ENCODE peak calls at places on chromosomes 11 and 22, in ten cellular contexts. I is A549, F is adrenal gland, N is stomach, Z is body of pancreas, G is IMR-90, C is tibial nerve, W is testis, B is suprapubic skin, K is HCT116. V is an unnamed sample.

GRCh38 chr22:46911341-46911740 is 148.9 kb downstream of the TBC1D22A start:
- DNase-seq in B (no peak), F (no peak), K (no peak), N (no peak), G (no peak), W (no peak), Z (no peak), I (no peak), C (no peak), V (no peak)

GRCh38 chr11:120830092-120830491 is 193.8 kb upstream of the TBCEL start:
- DNase-seq in W (no peak), Z (no peak), K (no peak), N (no peak), I (no peak), B (no peak), F (no peak), G (no peak), C (no peak), V (no peak)

GRCh38 chr11:27228891-27229290 is 134.1 kb downstream of the CCDC34 start:
- DNase-seq in G (no peak), B (no peak), K (no peak), C (no peak), I (no peak), F (no peak), W (no peak), N (no peak), Z (no peak), V (no peak)

GRCh38 chr11:65541093-65542010 is 16.5 kb downstream of the SCYL1 start:
- DNase-seq in N (no peak), B (no peak), C (no peak), W (no peak), K (no peak), I (no peak), G (no peak), Z (no peak), F (no peak), V (no peak)

GRCh38 chr11:111298466-111299110 is at the start of gene POU2AF3:
- DNase-seq in I (no peak), N (no peak), Z (no peak), B (peak; percentile 64), W (peak; percentile 46), G (no peak), C (no peak), F (no peak), K (no peak), V (no peak)

GRCh38 chr11:45754261-45754709 is 50.7 kb upstream of the SLC35C1 start:
- DNase-seq in I (no peak), F (peak; percentile 81), C (no peak), G (peak; percentile 2), B (no peak), Z (peak; percentile 70), N (no peak), W (peak; percentile 71), K (no peak), V (no peak)

GRCh38 chr22:47169801-47170140 is 407.3 kb downstream of the TBC1D22A start:
- DNase-seq in G (no peak), N (peak; percentile 18), W (no peak), K (no peak), I (no peak), B (peak; percentile 25), F (no peak), C (no peak), Z (peak; percentile 4), V (no peak)

GRCh38 chr22:18033204-18033998 is 9.0 kb upstream of the MICAL3 start:
- DNase-seq in W (no peak), Z (no peak), N (no peak), B (peak; percentile 26), C (no peak), I (no peak), K (no peak), G (peak; percentile 41), F (no peak), V (no peak)

GRCh38 chr11:122696662-122697061 is 41.1 kb downstream of the UBASH3B start:
- DNase-seq in W (no peak), F (no peak), I (no peak), N (no peak), Z (no peak), C (no peak), K (no peak), B (no peak), G (no peak), V (no peak)

GRCh38 chr22:37640591-37641250 is 1.3 kb downstream of the SH3BP1 start:
- DNase-seq in W (no peak), F (no peak), K (no peak), I (no peak), B (no peak), C (no peak), N (no peak), Z (peak; percentile 15), G (no peak), V (no peak)
- TF ChIP-seq POLR2A in W (no peak), F (no peak), K (no peak), I (no peak), B (no peak), C (no peak), N (no peak), Z (no peak), G (no peak), V (no peak)

DNA sequence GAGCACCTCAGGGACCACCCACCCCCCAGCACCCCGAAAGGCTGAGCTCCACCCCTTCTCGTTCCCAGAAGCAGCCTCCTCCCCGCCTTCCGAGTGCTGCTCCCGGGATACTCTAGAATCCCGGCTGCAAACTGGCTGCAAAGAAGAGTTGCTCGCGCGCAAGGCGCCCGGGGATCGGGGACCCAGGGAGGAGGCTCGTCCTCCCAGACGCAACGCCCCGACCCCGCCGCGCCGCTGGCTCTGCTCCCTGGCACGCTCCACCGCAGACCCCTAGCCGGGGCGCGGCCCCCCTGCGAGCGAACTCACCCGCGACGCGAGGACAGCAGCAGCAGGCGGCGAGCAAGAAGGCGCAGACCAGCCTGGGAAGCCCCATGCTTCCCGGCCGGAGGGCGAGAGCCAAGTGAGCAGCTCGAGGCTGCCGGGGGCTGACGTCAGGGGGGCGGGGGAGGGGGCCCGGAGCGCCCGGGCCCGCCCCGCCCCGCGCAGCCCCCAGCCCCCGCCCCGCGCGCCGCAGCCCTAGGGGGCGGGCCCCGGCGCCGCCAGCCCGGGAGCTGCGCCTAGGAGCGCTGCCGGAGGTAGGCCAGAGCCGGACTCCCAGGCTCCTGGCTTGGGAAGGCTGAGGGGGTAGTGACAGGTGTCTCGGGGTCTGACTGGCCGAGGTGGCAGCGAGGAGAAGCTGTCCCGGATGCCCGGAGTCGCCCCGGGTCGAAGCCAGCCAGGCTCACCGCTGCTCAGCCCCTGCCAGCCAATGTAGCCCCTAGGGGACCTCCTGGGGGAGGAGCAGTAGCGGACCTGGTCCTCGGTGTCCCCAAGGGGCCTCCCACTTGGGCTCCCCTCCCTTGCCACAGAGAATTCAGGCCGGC is at the start of gene MCAM:
- DNase-seq in Z (peak; percentile 44), N (no peak), C (no peak), W (no peak), F (no peak), B (peak; percentile 66), K (no peak), I (no peak), G (peak; percentile 48), V (no peak)
- TF ChIP-seq POLR2A in Z (peak; percentile 40), N (no peak), C (peak; percentile 42), W (no peak), F (no peak), B (no peak), K (no peak), I (no peak), G (peak; percentile 85), V (no peak)

GRCh38 chr11:3641191-3641590 is 601 bp downstream of the ART5 start:
- DNase-seq in F (no peak), G (no peak), C (no peak), Z (no peak), B (no peak), I (no peak), K (no peak), N (no peak), W (no peak), V (no peak)

GRCh38 chr11:3644817-3645235 is at the start of gene ART1:
- DNase-seq in C (no peak), G (no peak), F (no peak), B (no peak), N (no peak), I (peak; percentile 70), K (peak; percentile 34), W (no peak), Z (no peak), V (no peak)

GRCh38 chr11:3639841-3640240 is 2.0 kb downstream of the ART5 start:
- DNase-seq in B (no peak), F (no peak), W (no peak), N (no peak), C (no peak), Z (no peak), K (no peak), I (no peak), G (no peak), V (no peak)

GRCh38 chr11:3641701-3642070 is at the start of gene ART5:
- DNase-seq in I (no peak), Z (no peak), G (no peak), B (no peak), F (no peak), N (no peak), K (no peak), W (no peak), C (no peak), V (no peak)

GRCh38 chr11:3642071-3642951 is 519 bp upstream of the ART5 start:
- DNase-seq in B (peak; percentile 85), W (peak; percentile 80), G (peak; percentile 58), F (peak; percentile 76), I (peak; percentile 80), Z (peak; percentile 82), C (peak; percentile 53), N (peak; percentile 85), K (peak; percentile 72), V (peak; percentile 62)
- TF ChIP-seq POLR2A in B (no peak), W (no peak), G (no peak), F (no peak), I (no peak), Z (no peak), C (no peak), N (no peak), K (no peak), V (no peak)

GRCh38 chr22:23651676-23652075 is 19.6 kb upstream of the DRICH1 start:
- DNase-seq in N (no peak), W (no peak), C (no peak), G (no peak), I (no peak), B (no peak), F (no peak), K (no peak), Z (no peak), V (no peak)

GRCh38 chr22:23655891-23656475 is 23.9 kb upstream of the DRICH1 start:
- DNase-seq in N (no peak), C (no peak), I (no peak), W (no peak), K (no peak), G (no peak), F (no peak), Z (no peak), B (no peak), V (no peak)

GRCh38 chr22:23649071-23649501 is 17.0 kb upstream of the DRICH1 start:
- DNase-seq in C (no peak), F (no peak), I (no peak), W (no peak), Z (no peak), N (no peak), B (no peak), G (no peak), K (no peak), V (no peak)

GRCh38 chr22:23652711-23653110 is 20.6 kb upstream of the DRICH1 start:
- DNase-seq in F (no peak), I (no peak), K (no peak), C (no peak), Z (no peak), N (no peak), W (no peak), G (no peak), B (no peak), V (no peak)

GRCh38 chr22:23652286-23652685 is 20.2 kb upstream of the DRICH1 start:
- DNase-seq in N (no peak), B (no peak), Z (no peak), G (no peak), W (no peak), K (no peak), I (no peak), C (no peak), F (no peak), V (no peak)
- TF ChIP-seq POLR2A in N (no peak), B (no peak), Z (no peak), G (no peak), W (no peak), K (no peak), I (no peak), C (no peak), F (no peak), V (no peak)

V was measured in H54.